ENCODE peak calls at places on chromosome 14, in seven cellular contexts. Q is foreskin keratinocyte, S is iPS-NIHi11, V is DND-41, W is substantia nigra, E is stomach, U is NCI-H82. Z is an unnamed sample.

GRCh38 chr14:43778607-43778955 is 728.5 kb downstream of the FSCB start:
- DNase-seq in V (no peak), Q (no peak), W (no peak), E (no peak), U (no peak), S (no peak), Z (no peak)

GRCh38 chr14:34436118-34436905 is 25.7 kb downstream of the SPTSSA start:
- DNase-seq in S (no peak), U (no peak), V (no peak), Q (no peak), E (no peak), W (no peak), Z (no peak)

GRCh38 chr14:73829526-73830431 is 21.9 kb upstream of the PTGR2 start:
- DNase-seq in Q (no peak), S (no peak), V (no peak), E (no peak), W (no peak), U (no peak), Z (no peak)

GRCh38 chr14:50928002-50928635 is 16.2 kb downstream of the PYGL start:
- DNase-seq in E (no peak), V (no peak), U (no peak), W (no peak), Q (no peak), S (no peak), Z (no peak)

GRCh38 chr14:50452979-50453705 is 56.5 kb upstream of the CDKL1 start:
- DNase-seq in V (no peak), E (no peak), W (no peak), U (no peak), S (no peak), Q (peak; percentile 94), Z (no peak)

GRCh38 chr14:33404054-33404453 is 465.4 kb downstream of the NPAS3 start:
- DNase-seq in Q (peak; percentile 75), U (no peak), W (no peak), S (no peak), V (no peak), E (no peak), Z (no peak)

GRCh38 chr14:55799523-55800095 is 219.6 kb downstream of the KTN1 start:
- DNase-seq in U (no peak), V (no peak), E (no peak), W (no peak), Q (no peak), S (no peak), Z (no peak)

GRCh38 chr14:68884031-68885030 is 91.5 kb upstream of the ZFP36L1 start:
- DNase-seq in E (no peak), V (no peak), W (peak; percentile 2), Q (peak; percentile 76), U (no peak), S (no peak), Z (no peak)

GRCh38 chr14:75753696-75754095 is 92.7 kb downstream of the TTLL5 start:
- DNase-seq in S (no peak), Q (no peak), V (no peak), E (no peak), U (no peak), W (no peak), Z (no peak)

GRCh38 chr14:104294983-104295680 is 156.7 kb downstream of the KIF26A start:
- DNase-seq in V (no peak), E (no peak), W (no peak), U (peak; percentile 22), Q (no peak), S (no peak), Z (no peak)

GRCh38 chr14:103151270-103151933 is 28.1 kb downstream of the TNFAIP2 start:
- DNase-seq in Q (no peak), S (no peak), U (no peak), V (no peak), E (no peak), W (peak; percentile 27), Z (no peak)

GRCh38 chr14:91113829-91114078 is at the start of gene DGLUCY:
- DNase-seq in V (no peak), U (peak; percentile 87), E (peak; percentile 80), S (peak; percentile 90), W (no peak), Q (no peak), Z (no peak)

GRCh38 chr14:75604979-75605825 is 26.8 kb downstream of the FLVCR2 start:
- DNase-seq in W (no peak), E (no peak), Q (no peak), S (no peak), U (no peak), V (no peak), Z (no peak)

GRCh38 chr14:90624732-90625444 is 191.3 kb downstream of the TTC7B start:
- DNase-seq in W (peak; percentile 59), U (peak; percentile 6), Q (peak; percentile 23), E (no peak), S (peak; percentile 39), V (no peak), Z (no peak)

GRCh38 chr14:34330846-34331245 is 131.2 kb downstream of the SPTSSA start:
- DNase-seq in W (no peak), U (no peak), Q (no peak), S (no peak), V (no peak), E (no peak), Z (no peak)

GRCh38 chr14:49598479-49599301 is at the start of gene LRR1:
- DNase-seq in W (peak; percentile 74), U (peak; percentile 85), E (peak; percentile 88), V (peak; percentile 89), Q (peak; percentile 75), S (peak; percentile 73), Z (peak; percentile 51)

GRCh38 chr14:100069161-100069800 is 4.1 kb downstream of the EVL start:
- DNase-seq in V (peak; percentile 53), W (no peak), Q (no peak), S (no peak), U (no peak), E (no peak), Z (no peak)

GRCh38 chr14:52117433-52117832 is 48.6 kb upstream of the NID2 start:
- DNase-seq in W (no peak), E (no peak), Q (no peak), V (no peak), S (no peak), U (no peak), Z (no peak)

GRCh38 chr14:51681411-51681810 is 29.7 kb downstream of the FRMD6 start:
- DNase-seq in E (no peak), S (no peak), U (no peak), W (no peak), Q (no peak), V (no peak), Z (no peak)

GRCh38 chr14:31457665-31458659 is 656 bp upstream of the DTD2 start:
- DNase-seq in Q (no peak), W (no peak), V (no peak), E (no peak), S (no peak), U (peak; percentile 1), Z (no peak)

GRCh38 chr14:61644834-61645233 is 50.5 kb upstream of the HIF1A start:
- DNase-seq in V (no peak), S (peak; percentile 52), Q (no peak), W (no peak), E (no peak), U (peak; percentile 78), Z (no peak)

Z was measured in GOT3.